ENCODE peak calls at places on chromosomes 4 and X, in five cellular contexts. F is tibial artery, U is cardiac fibroblast, J is HCT116, W is OCI-LY7. A is an unnamed sample.

GRCh38 chr4:185061610-185062009 is 43.3 kb downstream of the HELT start:
- DNase-seq in U (no peak), J (no peak), F (no peak), W (no peak), A (no peak)

GRCh38 chrX:48972214-48973164 is 845 bp upstream of the KCND1 start:
- DNase-seq in J (peak; percentile 10), W (no peak), U (peak; percentile 48), F (peak; percentile 66), A (no peak)

GRCh38 chr4:29423836-29424721 is 1296.1 kb upstream of the PCDH7 start:
- DNase-seq in F (no peak), U (peak; percentile 82), J (peak; percentile 29), W (no peak), A (no peak)

GRCh38 chrX:119238557-119238956 is 2.5 kb downstream of the PGRMC1 start:
- DNase-seq in W (no peak), J (no peak), U (peak; percentile 20), F (no peak), A (no peak)

GRCh38 chrX:39308126-39308525 is 506.9 kb downstream of the MID1IP1 start:
- DNase-seq in U (no peak), J (no peak), F (no peak), W (no peak), A (no peak)

GRCh38 chr4:102787096-102787867 is 26.5 kb upstream of the MANBA start:
- DNase-seq in J (peak; percentile 19), W (no peak), U (peak; percentile 87), F (no peak), A (no peak)

GRCh38 chrX:9312922-9313867 is 151.7 kb upstream of the TBL1X start:
- DNase-seq in U (peak; percentile 25), J (peak; percentile 15), W (peak; percentile 46), F (peak; percentile 63), A (no peak)

GRCh38 chrX:30312858-30313257 is 3.7 kb upstream of the NR0B1 start:
- DNase-seq in F (no peak), J (no peak), W (no peak), U (no peak), A (no peak)

GRCh38 chr4:104015680-104016079 is 295.9 kb upstream of the TACR3 start:
- DNase-seq in J (peak; percentile 28), F (no peak), U (no peak), W (peak; percentile 1), A (no peak)

GRCh38 chrX:67725471-67725870 is 181.7 kb downstream of the AR start:
- DNase-seq in J (no peak), W (no peak), U (no peak), F (no peak), A (no peak)

GRCh38 chr4:139909036-139909435 is 243.4 kb downstream of the MGST2 start:
- DNase-seq in J (no peak), U (no peak), F (no peak), W (no peak), A (no peak)

GRCh38 chr4:2941138-2942036 is 21.8 kb downstream of the NOP14 start:
- DNase-seq in U (no peak), F (peak; percentile 52), J (no peak), W (no peak), A (no peak)

GRCh38 chrX:18210470-18210869 is 10.2 kb downstream of the BEND2 start:
- DNase-seq in W (no peak), F (no peak), J (no peak), U (peak; percentile 35), A (no peak)

GRCh38 chr4:165765053-165765452 is 108.0 kb upstream of the TLL1 start:
- DNase-seq in F (no peak), J (no peak), U (no peak), W (no peak), A (no peak)

GRCh38 chr4:87982446-87982845 is 6.9 kb downstream of the SPP1 start:
- DNase-seq in U (peak; percentile 48), F (no peak), J (no peak), W (no peak), A (no peak)

GRCh38 chr4:26753642-26754041 is 107.0 kb upstream of the STIM2 start:
- DNase-seq in J (no peak), U (peak; percentile 60), W (no peak), F (no peak), A (no peak)

GRCh38 chr4:16897991-16898827 is at the start of gene LDB2:
- DNase-seq in F (peak; percentile 80), J (no peak), U (peak; percentile 75), W (no peak), A (no peak)

GRCh38 chrX:134369576-134369975 is 90.4 kb upstream of the HPRT1 start:
- DNase-seq in J (no peak), F (no peak), U (no peak), W (peak; percentile 47), A (peak; percentile 80)

GRCh38 chr4:24895461-24895860 is 17.4 kb downstream of the CCDC149 start:
- DNase-seq in W (no peak), F (no peak), U (no peak), J (no peak), A (no peak)

GRCh38 chr4:35772291-35772690 is 472.0 kb downstream of the ARAP2 start:
- DNase-seq in F (no peak), U (peak; percentile 11), W (no peak), J (no peak), A (no peak)

GRCh38 chrX:45769919-45770582 is 569.4 kb upstream of the DIPK2B start:
- DNase-seq in W (no peak), U (peak; percentile 93), J (no peak), F (peak; percentile 87), A (no peak)

GRCh38 chr4:133129237-133129636 is 19.9 kb upstream of the PCDH10 start:
- DNase-seq in U (peak; percentile 17), F (no peak), W (no peak), J (no peak), A (no peak)

GRCh38 chrX:118373538-118373937 is 27.6 kb downstream of the WDR44 start:
- DNase-seq in J (no peak), F (no peak), W (no peak), U (peak; percentile 23), A (no peak)

GRCh38 chrX:140507982-140508305 is 3.1 kb upstream of the SOX3 start:
- DNase-seq in U (no peak), W (no peak), J (no peak), F (no peak), A (no peak)

GRCh38 chr4:3719191-3719590 is 47.0 kb upstream of the ADRA2C start:
- DNase-seq in J (no peak), U (no peak), F (no peak), W (no peak), A (no peak)

GRCh38 chr4:11650801-11651596 is 222.3 kb upstream of the HS3ST1 start:
- DNase-seq in U (peak; percentile 53), J (peak; percentile 96), F (no peak), W (no peak), A (no peak)

GRCh38 chrX:50941638-50942037 is 31.1 kb downstream of the BMP15 start:
- DNase-seq in J (no peak), U (no peak), W (peak; percentile 1), F (no peak), A (no peak)

GRCh38 chr4:185552254-185552653 is 16.9 kb upstream of the PDLIM3 start:
- DNase-seq in U (no peak), J (no peak), F (no peak), W (no peak), A (no peak)

GRCh38 chrX:40423299-40423698 is 157.5 kb upstream of the ATP6AP2 start:
- DNase-seq in W (no peak), J (peak; percentile 3), U (peak; percentile 3), F (no peak), A (no peak)

GRCh38 chr4:139154952-139155557 is 22.0 kb downstream of the ELF2 start:
- DNase-seq in U (no peak), W (no peak), F (no peak), J (no peak), A (no peak)

DNA sequence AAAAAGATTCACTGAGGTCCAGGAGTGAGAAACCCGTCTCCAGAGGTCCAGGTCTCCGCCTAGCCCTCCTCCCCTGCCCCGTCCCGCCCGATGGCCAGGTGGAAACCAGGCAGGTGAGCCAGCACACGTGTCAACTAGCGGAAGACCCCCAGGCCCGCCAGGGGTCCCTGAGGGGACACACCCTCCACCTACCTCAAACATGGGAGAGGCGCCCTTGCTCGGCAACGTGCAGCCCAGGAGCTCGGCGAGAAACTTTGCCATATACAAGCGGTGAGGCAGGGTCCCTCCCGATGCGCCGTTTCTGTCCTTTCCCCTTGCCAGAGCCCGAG is 330.0 kb downstream of the HNRNPD start:
- DNase-seq in U (no peak), J (no peak), F (no peak), W (no peak), A (no peak)
- H3K4me3 ChIP-seq in U (no peak overlapping the region), J (no peak overlapping the region), F (peak overlapping the region; percentile 49), W (no peak overlapping the region), A (no peak overlapping the region)

DNA sequence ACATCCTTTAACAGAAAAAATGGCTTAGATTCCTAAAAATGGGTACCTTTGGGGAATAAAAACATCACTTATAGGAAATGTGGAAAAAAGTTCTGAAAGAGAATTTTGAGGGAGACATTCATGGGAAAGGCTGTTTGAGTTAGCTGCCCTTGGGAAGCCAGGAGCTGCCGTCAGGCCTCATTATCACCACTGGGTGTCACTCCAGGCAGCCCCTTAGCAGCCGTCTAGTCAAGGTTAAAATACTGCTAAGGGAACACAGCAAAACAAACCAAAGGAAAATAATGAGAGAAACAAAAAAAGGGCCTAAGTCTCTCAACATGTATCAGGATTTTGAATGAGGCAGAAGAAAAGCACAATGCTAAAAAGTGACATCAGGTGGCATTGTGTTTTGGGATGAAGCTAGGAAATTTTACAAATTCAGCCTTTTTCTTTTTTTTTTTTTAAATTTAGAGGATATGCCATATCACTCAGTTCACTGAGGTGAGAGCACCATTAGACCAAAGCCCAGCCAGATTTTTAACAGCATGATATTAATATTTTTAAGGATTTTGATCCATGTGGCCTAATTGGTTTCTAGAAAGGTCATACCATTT is 235.3 kb downstream of the GPAT3 start:
- DNase-seq in U (peak; percentile 74), F (no peak), W (peak; percentile 14), J (peak; percentile 51), A (no peak)
- TF ChIP-seq CTCF in U (peak; percentile 84), F (no peak), W (peak; percentile 70), J (peak; percentile 65), A (peak; percentile 56)

GRCh38 chr4:183721207-183722081 is 62.4 kb downstream of the TRAPPC11 start:
- DNase-seq in F (no peak), W (no peak), U (peak; percentile 55), J (no peak), A (no peak)
- H3K4me3 ChIP-seq in F (peak overlapping the region; percentile 52), W (no peak overlapping the region), U (no peak overlapping the region), J (no peak overlapping the region), A (peak overlapping the region; percentile 11)

GRCh38 chrX:136711147-136711546 is 63.2 kb downstream of the CD40LG start:
- DNase-seq in F (peak; percentile 62), U (peak; percentile 60), W (peak; percentile 7), J (no peak), A (no peak)
- TF ChIP-seq CTCF in F (peak; percentile 34), U (peak; percentile 54), W (peak; percentile 57), J (peak; percentile 50), A (peak; percentile 25)

A was measured in GM12864.